ENCODE peak calls at places on chromosomes 4 and X, in five cellular contexts. E is MG63; Z is endothelial cell; O is neuronal stem cell; V is CD4-positive, alpha-beta T cell. J is an unnamed sample.

GRCh38 chrX:135707880-135708279 is 5.6 kb upstream of the CT45A1 start:
- DNase-seq in E (peak; percentile 11), Z (peak; percentile 58), O (no peak), V (no peak), J (no peak)

GRCh38 chrX:144335402-144335801 is 451.5 kb downstream of the UBE2NL start:
- DNase-seq in E (no peak), Z (no peak), O (no peak), V (no peak), J (no peak)

GRCh38 chrX:31266172-31267076 is 194.6 kb upstream of the FTHL17 start:
- DNase-seq in E (peak; percentile 40), Z (peak; percentile 35), O (peak; percentile 30), V (no peak), J (no peak)

GRCh38 chr4:75841641-75842520 is 60.4 kb downstream of the PPEF2 start:
- DNase-seq in E (no peak), Z (no peak), O (no peak), V (no peak), J (no peak)

GRCh38 chrX:13649823-13650222 is 3.1 kb upstream of the TCEANC start:
- DNase-seq in E (no peak), Z (no peak), O (no peak), V (no peak), J (no peak)

GRCh38 chr4:116323606-116324005 is 761.8 kb downstream of the TRAM1L1 start:
- DNase-seq in E (no peak), Z (no peak), O (no peak), V (no peak), J (no peak)

GRCh38 chr4:100071531-100071930 is 118.7 kb downstream of the DDIT4L start:
- DNase-seq in E (no peak), Z (no peak), O (no peak), V (no peak), J (no peak)

GRCh38 chrX:20374866-20375530 is 108.3 kb upstream of the RPS6KA3 start:
- DNase-seq in E (no peak), Z (no peak), O (no peak), V (no peak), J (no peak)

GRCh38 chrX:39201305-39201990 is 400.2 kb downstream of the MID1IP1 start:
- DNase-seq in E (no peak), Z (no peak), O (no peak), V (no peak), J (no peak)

GRCh38 chr4:53119685-53120084 is 246.2 kb downstream of the SCFD2 start:
- DNase-seq in E (peak; percentile 75), Z (no peak), O (peak; percentile 43), V (no peak), J (no peak)

GRCh38 chr4:3524920-3525319 is 7.3 kb downstream of the LRPAP1 start:
- DNase-seq in E (no peak), Z (no peak), O (no peak), V (no peak), J (no peak)

GRCh38 chrX:24563291-24564010 is 83.7 kb downstream of the PCYT1B start:
- DNase-seq in E (no peak), Z (no peak), O (no peak), V (no peak), J (no peak)

GRCh38 chrX:144637731-144638130 is 609.6 kb upstream of the SPANXN1 start:
- DNase-seq in E (peak; percentile 5), Z (no peak), O (no peak), V (no peak), J (no peak)

GRCh38 chr4:52545099-52546069 is 113.7 kb downstream of the USP46 start:
- DNase-seq in E (peak; percentile 77), Z (peak; percentile 81), O (peak; percentile 65), V (peak; percentile 24), J (peak; percentile 41)

GRCh38 chr4:188660796-188661195 is 521.6 kb downstream of the TRIML1 start:
- DNase-seq in E (no peak), Z (no peak), O (no peak), V (no peak), J (no peak)

GRCh38 chr4:180665994-180666818 is 1577.0 kb upstream of the TENM3 start:
- DNase-seq in E (no peak), Z (peak; percentile 65), O (peak; percentile 63), V (no peak), J (no peak)

GRCh38 chr4:112296949-112297483 is at the start of gene ALPK1:
- DNase-seq in E (no peak), Z (no peak), O (no peak), V (no peak), J (no peak)

GRCh38 chrX:47643926-47644325 is 6.4 kb downstream of the ELK1 start:
- DNase-seq in E (no peak), Z (no peak), O (no peak), V (no peak), J (no peak)

GRCh38 chr4:5784960-5785611 is 74.1 kb downstream of the EVC start:
- DNase-seq in E (no peak), Z (no peak), O (no peak), V (no peak), J (no peak)

GRCh38 chr4:17557880-17558279 is 19.1 kb upstream of the LAP3 start:
- DNase-seq in E (no peak), Z (no peak), O (no peak), V (no peak), J (no peak)

GRCh38 chr4:158930573-158930972 is 161.7 kb downstream of the FNIP2 start:
- DNase-seq in E (peak; percentile 31), Z (no peak), O (no peak), V (no peak), J (no peak)

GRCh38 chr4:24169956-24170355 is 280.1 kb upstream of the PPARGC1A start:
- DNase-seq in E (no peak), Z (no peak), O (no peak), V (no peak), J (no peak)

GRCh38 chrX:34578237-34578636 is 78.8 kb downstream of the TMEM47 start:
- DNase-seq in E (no peak), Z (no peak), O (peak; percentile 1), V (no peak), J (no peak)

GRCh38 chrX:13270360-13270759 is 49.5 kb downstream of the ATXN3L start:
- DNase-seq in E (no peak), Z (no peak), O (no peak), V (no peak), J (no peak)

GRCh38 chrX:45712067-45712466 is 511.4 kb upstream of the DIPK2B start:
- DNase-seq in E (peak; percentile 51), Z (no peak), O (no peak), V (no peak), J (no peak)

GRCh38 chrX:137031517-137032377 is 2.0 kb downstream of the GPR101 start:
- DNase-seq in E (peak; percentile 42), Z (peak; percentile 18), O (no peak), V (peak; percentile 28), J (no peak)

GRCh38 chrX:41846714-41847113 is 76.6 kb downstream of the CASK start:
- DNase-seq in E (no peak), Z (no peak), O (no peak), V (no peak), J (no peak)

J was measured in activated T-cell treated with anti-CD3 and anti-CD28 coated beads for 1 hour.